ENCODE peak calls at places on chromosomes 11 and 22, in seven cellular contexts. R, D, Q, M, H, J and N are unnamed samples.

GRCh38 chr11:31500560-31500959 is 8.9 kb downstream of the IMMP1L start:
- DNase-seq in R (no peak), D (no peak), Q (no peak), M (no peak), H (no peak), J (no peak), N (no peak)

GRCh38 chr11:61907282-61907681 is 10.1 kb downstream of the RAB3IL1 start:
- DNase-seq in R (no peak), D (no peak), Q (no peak), M (no peak), H (no peak), J (no peak), N (no peak)

GRCh38 chr11:45366196-45366595 is 80.1 kb upstream of the SYT13 start:
- DNase-seq in R (no peak), D (no peak), Q (no peak), M (no peak), H (no peak), J (no peak), N (no peak)

GRCh38 chr11:2462092-2462985 is 17.5 kb downstream of the KCNQ1 start:
- DNase-seq in R (no peak), D (no peak), Q (no peak), M (no peak), H (no peak), J (peak; percentile 70), N (no peak)

GRCh38 chr11:126498281-126498680 is 142.8 kb downstream of the ST3GAL4 start:
- DNase-seq in R (no peak), D (no peak), Q (no peak), M (no peak), H (no peak), J (no peak), N (no peak)

GRCh38 chr11:61072316-61073109 is 29.8 kb upstream of the CD5 start:
- DNase-seq in R (no peak), D (no peak), Q (no peak), M (no peak), H (no peak), J (no peak), N (no peak)

GRCh38 chr22:17149073-17149815 is 9.8 kb downstream of the HDHD5 start:
- DNase-seq in R (no peak), D (no peak), Q (no peak), M (no peak), H (no peak), J (no peak), N (no peak)

GRCh38 chr11:67423466-67423865 is 4.8 kb upstream of the RPS6KB2 start:
- DNase-seq in R (no peak), D (no peak), Q (no peak), M (no peak), H (no peak), J (no peak), N (no peak)

GRCh38 chr11:10413268-10413667 is 41.8 kb upstream of the AMPD3 start:
- DNase-seq in R (peak; percentile 9), D (no peak), Q (peak; percentile 12), M (peak; percentile 14), H (no peak), J (no peak), N (no peak)

GRCh38 chr22:19287076-19287724 is 4.3 kb downstream of the CLTCL1 start:
- DNase-seq in R (no peak), D (no peak), Q (no peak), M (no peak), H (no peak), J (no peak), N (no peak)

GRCh38 chr11:117851091-117851490 is 25.4 kb downstream of the FXYD6 start:
- DNase-seq in R (no peak), D (no peak), Q (no peak), M (no peak), H (peak; percentile 41), J (peak; percentile 21), N (no peak)

GRCh38 chr22:48853627-48854240 is 973.9 kb downstream of the BRD1 start:
- DNase-seq in R (no peak), D (no peak), Q (no peak), M (no peak), H (no peak), J (peak; percentile 64), N (no peak)

GRCh38 chr11:120167659-120168058 is 29.7 kb upstream of the TRIM29 start:
- DNase-seq in R (no peak), D (no peak), Q (no peak), M (no peak), H (no peak), J (peak; percentile 28), N (no peak)

GRCh38 chr11:134275534-134276395 is at the start of gene GLB1L3:
- DNase-seq in R (peak; percentile 72), D (no peak), Q (peak; percentile 65), M (peak; percentile 39), H (peak; percentile 46), J (no peak), N (no peak)

GRCh38 chr11:102836290-102836875 is 7.0 kb downstream of the MMP3 start:
- DNase-seq in R (no peak), D (no peak), Q (no peak), M (no peak), H (no peak), J (no peak), N (no peak)

GRCh38 chr11:14386895-14387480 is 28.0 kb upstream of the RRAS2 start:
- DNase-seq in R (no peak), D (no peak), Q (no peak), M (peak; percentile 37), H (no peak), J (no peak), N (no peak)

GRCh38 chr11:66323684-66324083 is 6.8 kb upstream of the CD248 start:
- DNase-seq in R (no peak), D (no peak), Q (no peak), M (no peak), H (no peak), J (no peak), N (no peak)